ENCODE peak calls at places on chromosomes 12 and 14, in nine cellular contexts. B, T, P, V, L, A, D, J and W are unnamed samples.
A peak's percentile ranks its signal among the peaks of the same experiment; 100 is the strongest.

GRCh38 chr12:104877107-104877705 is 80.9 kb downstream of the SLC41A2 start:
- DNase-seq in B (peak; percentile 5), T (peak; percentile 18), P (no peak), V (peak; percentile 32), L (no peak), A (no peak), D (peak; percentile 12), J (peak; percentile 83), W (peak; percentile 56)

GRCh38 chr12:27967551-27968054 is 4.9 kb downstream of the PTHLH start:
- DNase-seq in B (no peak), T (no peak), P (no peak), V (no peak), L (no peak), A (no peak), D (peak; percentile 88), J (no peak), W (no peak)

GRCh38 chr12:52203126-52203921 is 11.5 kb upstream of the KRT80 start:
- DNase-seq in B (no peak), T (no peak), P (peak; percentile 19), V (no peak), L (peak; percentile 19), A (no peak), D (no peak), J (no peak), W (no peak)

GRCh38 chr12:110689002-110689600 is at the start of gene HVCN1:
- DNase-seq in B (peak; percentile 46), T (peak; percentile 53), P (no peak), V (peak; percentile 31), L (no peak), A (no peak), D (no peak), J (peak; percentile 47), W (no peak)

GRCh38 chr14:76086636-76087035 is 65.1 kb upstream of the GPATCH2L start:
- DNase-seq in B (no peak), T (no peak), P (no peak), V (no peak), L (no peak), A (no peak), D (peak; percentile 20), J (no peak), W (no peak)

GRCh38 chr12:111785651-111786050 is 18.9 kb downstream of the ALDH2 start:
- DNase-seq in B (no peak), T (no peak), P (no peak), V (no peak), L (no peak), A (no peak), D (no peak), J (peak; percentile 14), W (no peak)

GRCh38 chr12:71141270-71141948 is 16.4 kb downstream of the TSPAN8 start:
- DNase-seq in B (no peak), T (no peak), P (no peak), V (no peak), L (no peak), A (no peak), D (no peak), J (no peak), W (no peak)

GRCh38 chr12:80941916-80942315 is 4.2 kb upstream of the LIN7A start:
- DNase-seq in B (no peak), T (no peak), P (no peak), V (no peak), L (no peak), A (no peak), D (no peak), J (peak; percentile 18), W (no peak)

GRCh38 chr14:32013083-32013482 is 64.0 kb upstream of the ARHGAP5 start:
- DNase-seq in B (no peak), T (no peak), P (no peak), V (no peak), L (no peak), A (no peak), D (no peak), J (no peak), W (no peak)

GRCh38 chr14:89507521-89507920 is 90.5 kb upstream of the FOXN3 start:
- DNase-seq in B (no peak), T (no peak), P (no peak), V (no peak), L (no peak), A (no peak), D (no peak), J (peak; percentile 62), W (no peak)

GRCh38 chr14:84490081-84490480 is 1039.9 kb upstream of the FLRT2 start:
- DNase-seq in B (no peak), T (no peak), P (no peak), V (no peak), L (no peak), A (no peak), D (no peak), J (no peak), W (no peak)

GRCh38 chr12:570949-571794 is 92.1 kb downstream of the NINJ2 start:
- DNase-seq in B (no peak), T (no peak), P (no peak), V (no peak), L (no peak), A (no peak), D (peak; percentile 44), J (peak; percentile 98), W (no peak)

GRCh38 chr12:21334100-21334499 is 617 bp downstream of the SLCO1A2 start:
- DNase-seq in B (no peak), T (no peak), P (no peak), V (no peak), L (no peak), A (no peak), D (no peak), J (no peak), W (no peak)